ENCODE peak calls at places on chromosomes 2 and 18, in four cellular contexts. J, G, D and W are unnamed samples. For H3K27me3 and H3K36me3, the result is how much of the 10 kb centered on the place peaks cover.

GRCh38 chr18:45626330-45627203 is 11.3 kb downstream of the SLC14A2 start:
- DNase-seq in J (peak), G (no peak), D (peak), W (peak)

GRCh38 chr18:9519431-9519830 is 44.1 kb downstream of the RALBP1 start:
- DNase-seq in J (no peak), G (no peak), D (no peak), W (no peak)

GRCh38 chr2:157786663-157787363 is 89.3 kb downstream of the ACVR1 start:
- DNase-seq in J (peak), G (no peak), D (no peak), W (peak)

GRCh38 chr2:85183481-85183880 is 50.3 kb downstream of the TCF7L1 start:
- DNase-seq in J (peak), G (no peak), D (no peak), W (no peak)

GRCh38 chr2:73172963-73173362 is 29.4 kb upstream of the NOTO start:
- DNase-seq in J (peak), G (no peak), D (no peak), W (peak)

GRCh38 chr2:7203056-7203467 is 285.9 kb downstream of the RNF144A start:
- DNase-seq in J (peak), G (no peak), D (peak), W (peak)

GRCh38 chr2:199811360-199811759 is 39.6 kb downstream of the FTCDNL1 start:
- DNase-seq in J (no peak), G (no peak), D (no peak), W (peak)

GRCh38 chr2:21039080-21039556 is 4.8 kb downstream of the APOB start:
- DNase-seq in J (no peak), G (no peak), D (no peak), W (no peak)

GRCh38 chr2:46866770-46867246 is 48.8 kb downstream of the MCFD2 start:
- DNase-seq in J (no peak), G (no peak), D (no peak), W (no peak)

GRCh38 chr2:63846487-63846886 is 4.8 kb downstream of the UGP2 start:
- DNase-seq in J (no peak), G (no peak), D (no peak), W (no peak)

GRCh38 chr18:27667064-27667463 is 482.0 kb upstream of the CHST9 start:
- DNase-seq in J (no peak), G (no peak), D (no peak), W (no peak)

GRCh38 chr18:29164993-29165599 is 988.2 kb upstream of the CDH2 start:
- DNase-seq in J (peak), G (no peak), D (peak), W (peak)

GRCh38 chr2:66555076-66555475 is 120.2 kb downstream of the MEIS1 start:
- DNase-seq in J (peak), G (no peak), D (no peak), W (no peak)

GRCh38 chr2:73970850-73971471 is 13.7 kb upstream of the TET3 start:
- DNase-seq in J (no peak), G (peak), D (no peak), W (no peak)

GRCh38 chr2:1744446-1745170 is at the start of gene PXDN:
- DNase-seq in J (peak), G (no peak), D (peak), W (peak)

GRCh38 chr18:6795307-6795706 is 65.8 kb downstream of the ARHGAP28 start:
- DNase-seq in J (no peak), G (no peak), D (no peak), W (no peak)

GRCh38 chr2:143856973-143857372 is 662.9 kb downstream of the ZEB2 start:
- DNase-seq in J (peak), G (no peak), D (no peak), W (peak)

GRCh38 chr18:58299936-58300335 is 255.9 kb downstream of the NEDD4L start:
- DNase-seq in J (no peak), G (no peak), D (no peak), W (no peak)

GRCh38 chr2:174994381-174994780 is 10.8 kb downstream of the CHN1 start:
- DNase-seq in J (no peak), G (no peak), D (no peak), W (no peak)

GRCh38 chr18:51513525-51513924 is 316.0 kb upstream of the MEX3C start:
- DNase-seq in J (no peak), G (no peak), D (no peak), W (peak)

GRCh38 chr2:67388680-67389079 is 8.5 kb upstream of the ETAA1 start:
- DNase-seq in J (no peak), G (no peak), D (no peak), W (no peak)

GRCh38 chr2:17133052-17133671 is 385.1 kb downstream of the RAD51AP2 start:
- DNase-seq in J (peak), G (no peak), D (no peak), W (no peak)

GRCh38 chr2:238850096-238850495 is 2.2 kb downstream of the TWIST2 start:
- DNase-seq in J (no peak), G (no peak), D (no peak), W (no peak)
- H3K27me3 ChIP-seq in J (under half), G (under half), D (half or more), W (under half)

GRCh38 chr2:178628590-178628989 is 148.3 kb downstream of the PLEKHA3 start:
- DNase-seq in J (peak), G (no peak), D (no peak), W (no peak)
- H3K4me3 ChIP-seq in J (no peak), G (no peak), D (no peak), W (no peak)

GRCh38 chr2:61512768-61513398 is 25.3 kb downstream of the XPO1 start:
- DNase-seq in J (no peak), G (no peak), D (peak), W (no peak)
- H3K36me3 ChIP-seq in J (under half), G (half or more), D (under half), W (under half)

DNA sequence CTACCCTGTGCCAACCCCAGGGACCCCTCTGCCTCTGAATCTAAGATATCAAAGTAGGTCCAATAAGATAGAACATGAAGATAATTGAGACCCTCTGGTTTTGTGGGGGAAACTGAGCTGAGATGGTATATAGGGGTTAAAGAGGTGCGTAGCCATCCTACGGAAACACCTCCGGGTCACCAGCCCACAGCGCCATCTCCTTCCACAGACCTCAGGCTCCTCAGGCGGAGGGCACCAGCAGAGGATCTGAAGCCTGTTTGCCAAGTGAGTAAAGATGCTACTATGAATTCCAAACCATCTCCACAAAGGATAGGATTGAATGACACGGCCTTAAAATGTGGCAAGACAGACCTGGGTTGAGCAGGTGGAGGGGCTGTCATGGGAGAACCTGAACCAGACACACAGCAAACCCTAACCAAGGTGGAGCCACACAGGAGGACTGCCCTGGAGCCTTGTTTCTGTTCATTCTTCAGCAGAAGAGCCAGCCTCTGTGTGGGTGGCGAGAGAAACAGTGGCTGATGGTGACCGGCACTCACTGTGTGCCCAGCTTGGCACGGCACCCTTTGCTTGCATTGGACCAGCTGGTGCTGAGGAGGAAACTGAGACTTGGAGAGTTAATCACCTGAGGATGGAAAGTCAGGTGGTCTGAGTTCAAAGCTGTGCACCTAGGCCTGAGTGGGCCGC is 10.2 kb downstream of the GBX2 start:
- DNase-seq in J (no peak), G (no peak), D (no peak), W (no peak)
- H3K27me3 ChIP-seq in J (under half), G (under half), D (half or more), W (under half)

DNA sequence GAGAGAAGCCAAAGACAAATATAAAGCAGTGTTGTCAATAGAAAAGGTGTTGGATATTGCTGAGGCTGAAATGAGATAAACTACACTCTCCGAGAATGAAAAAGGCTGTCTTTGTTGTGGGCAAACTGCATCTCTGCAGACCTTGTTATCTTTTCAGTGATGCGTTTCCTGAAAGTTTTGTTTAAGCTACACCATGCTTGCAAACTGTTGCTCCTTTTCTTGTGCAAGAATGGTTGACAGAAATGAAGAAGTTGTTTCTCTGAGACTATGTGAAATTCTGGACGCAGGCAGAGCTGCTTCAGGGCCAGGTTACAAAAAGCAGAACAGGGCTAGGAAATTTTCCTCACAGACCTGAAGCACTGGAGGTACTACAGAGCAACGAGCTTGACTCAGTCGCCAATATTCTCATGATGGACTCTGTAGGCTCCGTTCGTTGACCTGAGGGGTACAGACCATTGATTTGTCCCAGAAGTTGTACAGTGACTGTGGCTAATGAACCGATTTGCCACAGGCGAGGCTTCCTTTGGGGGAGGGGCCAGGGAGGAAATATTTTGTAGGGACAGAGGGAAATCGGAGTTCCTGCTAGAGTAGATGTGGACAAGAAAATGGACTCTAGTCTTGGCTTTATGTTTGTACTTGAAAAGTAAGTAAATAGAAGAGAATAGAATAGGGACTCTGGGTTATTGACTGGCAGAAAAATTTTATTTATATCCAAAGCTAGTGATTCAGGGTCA is 3.5 kb upstream of the ATL2 start:
- DNase-seq in J (no peak), G (no peak), D (no peak), W (no peak)
- H3K4me3 ChIP-seq in J (no peak), G (no peak), D (no peak), W (no peak)

DNA sequence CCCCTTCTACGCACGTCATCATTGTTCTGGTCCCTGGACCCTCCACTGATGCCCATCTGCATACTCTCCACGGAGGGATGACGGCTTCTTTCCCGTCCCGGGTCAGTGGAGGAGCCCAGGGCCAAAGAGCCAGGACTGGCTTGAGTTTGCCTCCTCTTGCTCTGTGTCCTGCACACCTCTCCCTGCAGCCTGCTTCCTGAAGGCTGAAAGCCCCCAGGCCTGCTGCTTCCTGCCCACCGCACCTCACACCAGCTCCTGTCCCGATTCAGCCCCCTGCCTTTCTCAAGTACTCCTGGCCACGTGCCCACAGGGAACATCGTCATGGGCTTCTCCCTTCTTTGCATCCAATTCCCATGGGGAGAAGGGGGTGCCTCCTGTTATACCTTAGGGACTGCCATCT is 7.1 kb downstream of the ADCY3 start:
- DNase-seq in J (no peak), G (no peak), D (no peak), W (no peak)
- H3K36me3 ChIP-seq in J (under half), G (under half), D (under half), W (under half)

DNA sequence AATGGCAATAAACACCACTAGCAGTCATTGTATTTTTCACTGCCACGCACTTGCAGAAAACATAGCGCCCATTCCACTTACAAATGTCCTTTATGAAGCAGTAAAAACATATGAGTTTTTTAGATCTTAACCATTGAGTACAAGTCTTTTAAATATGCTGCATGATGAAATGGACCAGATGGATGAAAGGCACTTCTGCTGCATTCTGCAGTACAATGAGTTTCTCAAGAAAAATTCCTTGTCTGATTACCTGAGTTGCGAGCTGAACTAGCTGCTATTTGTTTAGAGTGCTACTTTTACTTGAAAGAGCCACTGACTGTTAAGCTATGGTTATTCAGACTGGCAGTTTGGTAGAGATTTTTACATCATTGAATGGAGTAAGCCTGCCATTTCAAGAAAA is 825.5 kb upstream of the ACVR2A start:
- DNase-seq in J (no peak), G (no peak), D (no peak), W (no peak)
- H3K27me3 ChIP-seq in J (under half), G (under half), D (under half), W (under half)

GRCh38 chr18:63131106-63131943 is 188.2 kb downstream of the BCL2 start:
- DNase-seq in J (peak), G (no peak), D (peak), W (peak)
- H3K4me3 ChIP-seq in J (no peak), G (no peak), D (no peak), W (no peak)